ENCODE peak calls at places on chromosomes 3 and 15, in eight cellular contexts. J is aorta, O is kidney epithelial cell, Y is upper lobe of right lung, X is left ventricle myocardium inferior, N is fibroblast of pulmonary artery, M is spleen, Z is ovary. U is an unnamed sample.

GRCh38 chr3:183254816-183255730 is 2.0 kb downstream of the B3GNT5 start:
- DNase-seq in J (no peak), O (no peak), Y (no peak), X (no peak), N (peak), M (no peak), Z (no peak), U (no peak)

GRCh38 chr3:31704651-31705179 is 172.0 kb downstream of the STT3B start:
- DNase-seq in J (peak), O (peak), Y (peak), X (no peak), N (peak), M (peak), Z (no peak), U (no peak)

GRCh38 chr3:55571913-55572312 is 84.8 kb upstream of the WNT5A start:
- DNase-seq in J (peak), O (no peak), Y (peak), X (peak), N (peak), M (no peak), Z (no peak), U (no peak)

GRCh38 chr3:57118279-57118678 is 46.9 kb downstream of the IL17RD start:
- DNase-seq in J (no peak), O (no peak), Y (no peak), X (no peak), N (no peak), M (no peak), Z (no peak), U (no peak)

GRCh38 chr3:52310861-52311566 is 5.1 kb upstream of the DNAH1 start:
- DNase-seq in J (no peak), O (no peak), Y (no peak), X (no peak), N (no peak), M (no peak), Z (no peak), U (no peak)

GRCh38 chr15:74821091-74821789 is 5.2 kb upstream of the CPLX3 start:
- DNase-seq in J (no peak), O (no peak), Y (no peak), X (no peak), N (no peak), M (no peak), Z (no peak), U (no peak)

GRCh38 chr3:96796101-96796500 is 18.3 kb upstream of the EPHA6 start:
- DNase-seq in J (no peak), O (no peak), Y (no peak), X (no peak), N (no peak), M (no peak), Z (no peak), U (no peak)

GRCh38 chr3:98525494-98525893 is 2.8 kb upstream of the CLDND1 start:
- DNase-seq in J (no peak), O (no peak), Y (no peak), X (no peak), N (no peak), M (no peak), Z (no peak), U (no peak)

GRCh38 chr3:58521917-58522680 is 14.9 kb downstream of the ACOX2 start:
- DNase-seq in J (no peak), O (no peak), Y (no peak), X (no peak), N (no peak), M (no peak), Z (no peak), U (no peak)

GRCh38 chr3:31219131-31219843 is 313.4 kb upstream of the STT3B start:
- DNase-seq in J (no peak), O (no peak), Y (no peak), X (no peak), N (peak), M (no peak), Z (no peak), U (no peak)

GRCh38 chr3:124282751-124283643 is 291.1 kb upstream of the ROPN1 start:
- DNase-seq in J (no peak), O (no peak), Y (no peak), X (no peak), N (peak), M (no peak), Z (no peak), U (peak)

GRCh38 chr3:141063831-141064230 is 12.7 kb downstream of the SPSB4 start:
- DNase-seq in J (no peak), O (no peak), Y (peak), X (no peak), N (no peak), M (no peak), Z (no peak), U (peak)

GRCh38 chr15:53130943-53131342 is 340.8 kb upstream of the ONECUT1 start:
- DNase-seq in J (no peak), O (no peak), Y (no peak), X (no peak), N (no peak), M (no peak), Z (no peak), U (no peak)

GRCh38 chr3:104635872-104636580 is 730.7 kb upstream of the ALCAM start:
- DNase-seq in J (no peak), O (no peak), Y (no peak), X (no peak), N (no peak), M (no peak), Z (no peak), U (no peak)

GRCh38 chr3:135918600-135918999 is 46.9 kb upstream of the PPP2R3A start:
- DNase-seq in J (no peak), O (no peak), Y (no peak), X (no peak), N (peak), M (no peak), Z (no peak), U (no peak)

GRCh38 chr3:127044996-127045395 is 62.1 kb downstream of the PLXNA1 start:
- DNase-seq in J (peak), O (no peak), Y (peak), X (no peak), N (no peak), M (peak), Z (peak), U (no peak)

GRCh38 chr15:34987182-34987488 is 952 bp downstream of the ZNF770 start:
- DNase-seq in J (no peak), O (no peak), Y (no peak), X (no peak), N (no peak), M (no peak), Z (no peak), U (no peak)

GRCh38 chr3:63343674-63344073 is 65.6 kb downstream of the SYNPR start:
- DNase-seq in J (peak), O (peak), Y (no peak), X (peak), N (peak), M (no peak), Z (peak), U (no peak)

GRCh38 chr3:123469323-123469995 is 20.6 kb upstream of the ADCY5 start:
- DNase-seq in J (no peak), O (no peak), Y (no peak), X (no peak), N (no peak), M (no peak), Z (no peak), U (no peak)

DNA sequence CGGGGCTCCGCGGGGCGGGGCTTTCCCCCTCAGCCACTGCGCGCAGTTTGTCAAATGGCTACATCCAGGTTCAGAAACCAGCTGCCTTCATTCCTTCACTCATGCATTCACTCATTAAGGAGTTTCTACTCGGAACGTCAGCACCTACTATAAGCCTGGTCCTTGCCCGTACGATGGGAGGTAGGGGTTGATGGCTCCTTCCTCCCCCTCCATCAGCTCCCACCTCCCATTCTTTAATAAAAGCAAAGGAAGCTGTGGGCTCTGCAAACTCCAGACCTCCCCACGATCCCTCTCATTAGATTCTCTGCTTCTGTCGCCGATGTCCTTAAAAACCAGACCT is 267 bp upstream of the CFAP92 start:
- DNase-seq in J (no peak), O (no peak), Y (no peak), X (no peak), N (no peak), M (no peak), Z (no peak), U (no peak)
- H3K4me3 ChIP-seq in J (no peak), O (peak), Y (peak), X (peak), N (peak), M (peak), Z (peak), U (peak)

GRCh38 chr3:195549931-195550519 is 6.9 kb upstream of the PPP1R2 start:
- DNase-seq in J (no peak), O (no peak), Y (no peak), X (no peak), N (no peak), M (peak), Z (no peak), U (no peak)

GRCh38 chr3:195548496-195548895 is 5.4 kb upstream of the PPP1R2 start:
- DNase-seq in J (no peak), O (no peak), Y (no peak), X (no peak), N (no peak), M (no peak), Z (no peak), U (no peak)

GRCh38 chr3:195551381-195551978 is 8.4 kb upstream of the PPP1R2 start:
- DNase-seq in J (no peak), O (no peak), Y (no peak), X (peak), N (peak), M (peak), Z (peak), U (no peak)

GRCh38 chr3:195549001-195549400 is 5.9 kb upstream of the PPP1R2 start:
- DNase-seq in J (no peak), O (no peak), Y (no peak), X (no peak), N (no peak), M (no peak), Z (no peak), U (no peak)

GRCh38 chr3:195550723-195551122 is 7.6 kb upstream of the PPP1R2 start:
- DNase-seq in J (no peak), O (no peak), Y (no peak), X (no peak), N (no peak), M (no peak), Z (no peak), U (no peak)
- H3K4me3 ChIP-seq in J (no peak), O (no peak), Y (no peak), X (no peak), N (no peak), M (no peak), Z (no peak), U (no peak)

GRCh38 chr15:85542488-85542887 is 162.1 kb downstream of the AKAP13 start:
- DNase-seq in J (no peak), O (no peak), Y (no peak), X (no peak), N (no peak), M (no peak), Z (no peak), U (no peak)

GRCh38 chr15:85545185-85545584 is 164.8 kb downstream of the AKAP13 start:
- DNase-seq in J (no peak), O (no peak), Y (no peak), X (no peak), N (peak), M (no peak), Z (no peak), U (no peak)

GRCh38 chr15:85542895-85543331 is 162.5 kb downstream of the AKAP13 start:
- DNase-seq in J (no peak), O (no peak), Y (no peak), X (no peak), N (no peak), M (no peak), Z (no peak), U (no peak)

GRCh38 chr15:85541744-85542143 is 161.3 kb downstream of the AKAP13 start:
- DNase-seq in J (no peak), O (no peak), Y (no peak), X (no peak), N (no peak), M (no peak), Z (no peak), U (no peak)

DNA sequence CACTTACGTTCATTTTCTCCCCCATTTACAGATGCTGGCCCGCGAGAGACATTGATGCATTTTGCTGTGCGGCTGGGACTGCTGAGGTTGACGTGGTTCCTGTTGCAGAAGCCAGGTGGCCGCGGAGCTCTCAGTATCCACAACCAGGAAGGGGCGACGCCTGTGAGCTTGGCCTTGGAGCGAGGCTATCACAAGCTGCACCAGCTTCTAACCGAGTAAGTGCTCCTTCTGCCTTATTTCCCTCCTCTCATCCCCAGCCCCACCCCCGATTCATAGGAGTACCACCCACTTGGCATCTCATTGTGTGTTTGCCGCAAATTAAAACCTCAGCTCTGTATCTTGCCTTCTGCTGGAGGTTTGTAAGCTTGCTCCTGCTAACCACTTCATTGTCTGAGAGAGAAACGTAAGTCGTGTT is 163.3 kb downstream of the AKAP13 start:
- DNase-seq in J (peak), O (no peak), Y (peak), X (peak), N (no peak), M (peak), Z (peak), U (no peak)
- H3K4me3 ChIP-seq in J (no peak), O (no peak), Y (peak), X (peak), N (no peak), M (peak), Z (no peak), U (peak)

GRCh38 chr15:70526221-70526973 is 237.0 kb downstream of the UACA start:
- DNase-seq in J (no peak), O (no peak), Y (no peak), X (no peak), N (peak), M (peak), Z (peak), U (peak)
- H3K4me3 ChIP-seq in J (no peak), O (no peak), Y (no peak), X (peak), N (no peak), M (no peak), Z (peak), U (peak)

GRCh38 chr15:49467782-49468181 is 44.7 kb downstream of the FGF7 start:
- DNase-seq in J (no peak), O (no peak), Y (no peak), X (no peak), N (peak), M (no peak), Z (no peak), U (no peak)

GRCh38 chr15:49471733-49472132 is 48.7 kb downstream of the FGF7 start:
- DNase-seq in J (no peak), O (no peak), Y (no peak), X (no peak), N (no peak), M (no peak), Z (no peak), U (no peak)

GRCh38 chr15:49472338-49472737 is 49.3 kb downstream of the FGF7 start:
- DNase-seq in J (no peak), O (no peak), Y (no peak), X (no peak), N (no peak), M (no peak), Z (no peak), U (no peak)

GRCh38 chr15:49466119-49466518 is 43.1 kb downstream of the FGF7 start:
- DNase-seq in J (no peak), O (no peak), Y (no peak), X (no peak), N (no peak), M (no peak), Z (no peak), U (no peak)

GRCh38 chr15:49468440-49468839 is 45.4 kb downstream of the FGF7 start:
- DNase-seq in J (no peak), O (no peak), Y (no peak), X (no peak), N (no peak), M (no peak), Z (no peak), U (no peak)
- H3K4me3 ChIP-seq in J (no peak), O (no peak), Y (peak), X (no peak), N (no peak), M (no peak), Z (no peak), U (no peak)